ENCODE peak calls at places on chromosomes 11 and 22, in eight cellular contexts. One of them, this sample, is unnamed.
A peak's percentile ranks its signal among the peaks of the same experiment; 100 is the strongest.

GRCh38 chr11:77092382-77092781 is 10.3 kb upstream of the OMP start:
- DNase-seq in left lobe of liver: no peak
- DNase-seq in small intestine: no peak
- DNase-seq in A172: no peak
- DNase-seq in activated T-helper 9 cell treated with anti-CD3 and anti-CD28 coated beads, Interleukin-2, amount 50 U/mL, for 16 hours: no peak
- DNase-seq in T-helper 1 cell: no peak
- DNase-seq in Daoy: no peak
- DNase-seq in NCI-H774: no peak
- DNase-seq in this sample: no peak

GRCh38 chr11:27563201-27563600 is 56.6 kb upstream of the LIN7C start:
- DNase-seq in left lobe of liver: no peak
- DNase-seq in activated T-helper 9 cell treated with anti-CD3 and anti-CD28 coated beads, Interleukin-2, amount 50 U/mL, for 16 hours: no peak
- DNase-seq in small intestine: no peak
- DNase-seq in NCI-H774: no peak
- DNase-seq in Daoy: peak; percentile 26
- DNase-seq in A172: peak; percentile 79
- DNase-seq in T-helper 1 cell: no peak
- DNase-seq in this sample: no peak

GRCh38 chr11:62535802-62536201 is 10.8 kb downstream of the AHNAK start:
- DNase-seq in left lobe of liver: no peak
- DNase-seq in T-helper 1 cell: no peak
- DNase-seq in Daoy: no peak
- DNase-seq in small intestine: peak; percentile 31
- DNase-seq in A172: peak; percentile 70
- DNase-seq in activated T-helper 9 cell treated with anti-CD3 and anti-CD28 coated beads, Interleukin-2, amount 50 U/mL, for 16 hours: no peak
- DNase-seq in NCI-H774: no peak
- DNase-seq in this sample: no peak

GRCh38 chr11:66970808-66971442 is 4.2 kb upstream of the C11orf86 start:
- DNase-seq in small intestine: peak; percentile 94
- DNase-seq in T-helper 1 cell: no peak
- DNase-seq in left lobe of liver: peak; percentile 85
- DNase-seq in A172: peak; percentile 95
- DNase-seq in activated T-helper 9 cell treated with anti-CD3 and anti-CD28 coated beads, Interleukin-2, amount 50 U/mL, for 16 hours: no peak
- DNase-seq in NCI-H774: no peak
- DNase-seq in Daoy: peak; percentile 95
- DNase-seq in this sample: no peak

GRCh38 chr11:30488304-30488998 is 97.7 kb downstream of the MPPED2 start:
- DNase-seq in A172: no peak
- DNase-seq in activated T-helper 9 cell treated with anti-CD3 and anti-CD28 coated beads, Interleukin-2, amount 50 U/mL, for 16 hours: no peak
- DNase-seq in Daoy: peak; percentile 39
- DNase-seq in left lobe of liver: peak; percentile 68
- DNase-seq in NCI-H774: peak; percentile 34
- DNase-seq in small intestine: peak; percentile 79
- DNase-seq in T-helper 1 cell: no peak
- DNase-seq in this sample: no peak

GRCh38 chr22:23784215-23784732 is 2.5 kb upstream of the SMARCB1 start:
- DNase-seq in activated T-helper 9 cell treated with anti-CD3 and anti-CD28 coated beads, Interleukin-2, amount 50 U/mL, for 16 hours: no peak
- DNase-seq in left lobe of liver: peak; percentile 80
- DNase-seq in Daoy: peak; percentile 64
- DNase-seq in small intestine: peak; percentile 46
- DNase-seq in NCI-H774: no peak
- DNase-seq in T-helper 1 cell: no peak
- DNase-seq in A172: peak; percentile 59
- DNase-seq in this sample: no peak

GRCh38 chr11:7436146-7436545 is 49.2 kb upstream of the OLFML1 start:
- DNase-seq in Daoy: no peak
- DNase-seq in A172: no peak
- DNase-seq in T-helper 1 cell: no peak
- DNase-seq in NCI-H774: no peak
- DNase-seq in activated T-helper 9 cell treated with anti-CD3 and anti-CD28 coated beads, Interleukin-2, amount 50 U/mL, for 16 hours: no peak
- DNase-seq in small intestine: no peak
- DNase-seq in left lobe of liver: no peak
- DNase-seq in this sample: no peak

GRCh38 chr22:24503137-24503850 is 8.2 kb downstream of the UPB1 start:
- DNase-seq in NCI-H774: no peak
- DNase-seq in T-helper 1 cell: peak; percentile 33
- DNase-seq in activated T-helper 9 cell treated with anti-CD3 and anti-CD28 coated beads, Interleukin-2, amount 50 U/mL, for 16 hours: peak; percentile 33
- DNase-seq in left lobe of liver: no peak
- DNase-seq in Daoy: peak; percentile 60
- DNase-seq in A172: peak; percentile 53
- DNase-seq in small intestine: no peak
- DNase-seq in this sample: peak; percentile 35

GRCh38 chr11:121634889-121635288 is 182.1 kb upstream of the SORL1-AS1 start:
- DNase-seq in T-helper 1 cell: no peak
- DNase-seq in activated T-helper 9 cell treated with anti-CD3 and anti-CD28 coated beads, Interleukin-2, amount 50 U/mL, for 16 hours: no peak
- DNase-seq in NCI-H774: no peak
- DNase-seq in A172: peak; percentile 29
- DNase-seq in Daoy: peak; percentile 35
- DNase-seq in small intestine: no peak
- DNase-seq in left lobe of liver: no peak
- DNase-seq in this sample: no peak

GRCh38 chr11:45593992-45594391 is 71.4 kb downstream of the CHST1 start:
- DNase-seq in A172: peak; percentile 46
- DNase-seq in NCI-H774: no peak
- DNase-seq in Daoy: no peak
- DNase-seq in small intestine: no peak
- DNase-seq in left lobe of liver: no peak
- DNase-seq in activated T-helper 9 cell treated with anti-CD3 and anti-CD28 coated beads, Interleukin-2, amount 50 U/mL, for 16 hours: no peak
- DNase-seq in T-helper 1 cell: no peak
- DNase-seq in this sample: no peak

GRCh38 chr11:60544077-60544476 is 28.9 kb downstream of the MS4A13 start:
- DNase-seq in Daoy: no peak
- DNase-seq in small intestine: no peak
- DNase-seq in left lobe of liver: no peak
- DNase-seq in NCI-H774: no peak
- DNase-seq in T-helper 1 cell: no peak
- DNase-seq in activated T-helper 9 cell treated with anti-CD3 and anti-CD28 coated beads, Interleukin-2, amount 50 U/mL, for 16 hours: no peak
- DNase-seq in A172: no peak
- DNase-seq in this sample: no peak

GRCh38 chr22:25094579-25094978 is 105.1 kb upstream of the CRYBB3 start:
- DNase-seq in small intestine: no peak
- DNase-seq in A172: no peak
- DNase-seq in NCI-H774: no peak
- DNase-seq in left lobe of liver: no peak
- DNase-seq in Daoy: no peak
- DNase-seq in T-helper 1 cell: no peak
- DNase-seq in activated T-helper 9 cell treated with anti-CD3 and anti-CD28 coated beads, Interleukin-2, amount 50 U/mL, for 16 hours: no peak
- DNase-seq in this sample: no peak

GRCh38 chr11:71180694-71181466 is 71.5 kb downstream of the SHANK2 start:
- DNase-seq in T-helper 1 cell: no peak
- DNase-seq in NCI-H774: no peak
- DNase-seq in left lobe of liver: peak; percentile 29
- DNase-seq in Daoy: no peak
- DNase-seq in small intestine: no peak
- DNase-seq in activated T-helper 9 cell treated with anti-CD3 and anti-CD28 coated beads, Interleukin-2, amount 50 U/mL, for 16 hours: no peak
- DNase-seq in A172: no peak
- DNase-seq in this sample: no peak

GRCh38 chr11:62922653-62923371 is 1.6 kb upstream of the CHRM1 start:
- DNase-seq in T-helper 1 cell: no peak
- DNase-seq in A172: no peak
- DNase-seq in small intestine: no peak
- DNase-seq in left lobe of liver: no peak
- DNase-seq in activated T-helper 9 cell treated with anti-CD3 and anti-CD28 coated beads, Interleukin-2, amount 50 U/mL, for 16 hours: peak; percentile 10
- DNase-seq in Daoy: peak; percentile 45
- DNase-seq in NCI-H774: no peak
- DNase-seq in this sample: no peak

GRCh38 chr11:77046060-77046501 is 11.9 kb downstream of the B3GNT6 start:
- DNase-seq in activated T-helper 9 cell treated with anti-CD3 and anti-CD28 coated beads, Interleukin-2, amount 50 U/mL, for 16 hours: peak; percentile 42
- DNase-seq in A172: no peak
- DNase-seq in small intestine: peak; percentile 68
- DNase-seq in T-helper 1 cell: peak; percentile 37
- DNase-seq in Daoy: peak; percentile 52
- DNase-seq in left lobe of liver: peak; percentile 61
- DNase-seq in NCI-H774: no peak
- DNase-seq in this sample: no peak

GRCh38 chr11:13169709-13170108 is 107.9 kb upstream of the BMAL1 start:
- DNase-seq in T-helper 1 cell: no peak
- DNase-seq in Daoy: peak; percentile 88
- DNase-seq in A172: peak; percentile 85
- DNase-seq in activated T-helper 9 cell treated with anti-CD3 and anti-CD28 coated beads, Interleukin-2, amount 50 U/mL, for 16 hours: no peak
- DNase-seq in small intestine: no peak
- DNase-seq in NCI-H774: no peak
- DNase-seq in left lobe of liver: no peak
- DNase-seq in this sample: no peak

GRCh38 chr11:31725176-31725575 is 85.9 kb downstream of the PAX6 start:
- DNase-seq in A172: no peak
- DNase-seq in NCI-H774: no peak
- DNase-seq in Daoy: no peak
- DNase-seq in T-helper 1 cell: no peak
- DNase-seq in left lobe of liver: no peak
- DNase-seq in small intestine: no peak
- DNase-seq in activated T-helper 9 cell treated with anti-CD3 and anti-CD28 coated beads, Interleukin-2, amount 50 U/mL, for 16 hours: no peak
- DNase-seq in this sample: no peak